ENCODE peak calls at places on chromosomes 5 and 9, in four cellular contexts. P, Z, U and M are unnamed samples.
A peak's percentile ranks its signal among the peaks of the same experiment; 100 is the strongest.

GRCh38 chr9:5767968-5768932 is 64.7 kb downstream of the ERMP1 start:
- DNase-seq in Z (no peak), P (no peak), U (no peak), M (no peak)

GRCh38 chr5:6715758-6716633 is 2.8 kb downstream of the TENT4A start:
- DNase-seq in Z (no peak), U (no peak), P (no peak), M (no peak)

GRCh38 chr9:76216161-76216649 is 178.0 kb downstream of the RFK start:
- DNase-seq in Z (no peak), P (peak; percentile 61), U (no peak), M (no peak)

GRCh38 chr9:23826120-23826629 is at the start of gene ELAVL2:
- DNase-seq in U (no peak), Z (no peak), P (peak; percentile 99), M (peak; percentile 98)

GRCh38 chr9:93108301-93109041 is 12.5 kb downstream of the CARD19 start:
- DNase-seq in U (no peak), Z (peak; percentile 39), P (no peak), M (no peak)

GRCh38 chr9:95305770-95306492 is 11.6 kb downstream of the FANCC start:
- DNase-seq in U (no peak), P (peak; percentile 22), Z (no peak), M (no peak)

GRCh38 chr5:113338628-113339027 is 96.2 kb downstream of the TSSK1B start:
- DNase-seq in Z (no peak), P (no peak), U (no peak), M (no peak)

GRCh38 chr5:147803941-147804717 is 21.6 kb upstream of the JAKMIP2 start:
- DNase-seq in P (no peak), Z (no peak), U (no peak), M (no peak)

GRCh38 chr5:51226420-51226735 is 156.9 kb upstream of the ISL1 start:
- DNase-seq in U (peak; percentile 13), P (no peak), Z (no peak), M (peak; percentile 59)

GRCh38 chr9:127698386-127698785 is 8.4 kb upstream of the CFAP157 start:
- DNase-seq in U (no peak), Z (no peak), P (no peak), M (no peak)

GRCh38 chr5:5421149-5421960 is 1.1 kb upstream of the ICE1 start:
- DNase-seq in U (no peak), Z (peak; percentile 52), P (no peak), M (no peak)

GRCh38 chr9:126793686-126794417 is 11.0 kb upstream of the ZBTB43 start:
- DNase-seq in P (no peak), Z (no peak), U (no peak), M (no peak)

DNA sequence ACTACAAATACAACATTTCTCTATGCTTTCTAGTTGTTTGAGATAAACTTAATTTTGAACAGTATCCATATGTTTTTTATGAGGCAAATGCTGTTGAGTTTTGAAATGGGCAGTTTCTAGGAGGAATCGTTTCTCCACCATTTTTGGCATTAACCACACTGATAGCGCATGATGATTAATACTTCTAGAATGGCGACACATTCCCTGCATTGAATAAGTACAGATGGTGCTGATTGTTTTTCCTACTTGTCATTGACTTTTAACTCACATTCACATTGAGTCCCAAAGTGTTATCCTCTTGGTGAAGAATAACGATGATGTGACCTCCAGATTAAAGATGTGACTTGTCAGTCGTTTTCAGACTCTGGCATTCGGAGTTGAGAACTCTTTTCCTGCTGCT is 6.5 kb upstream of the CCDC192 start:
- DNase-seq in P (no peak), U (no peak), Z (no peak), M (no peak)
- TF ChIP-seq HMGXB4 in P (no peak), U (no peak), Z (no peak), M (no peak)

GRCh38 chr5:117161718-117162386 is 587.2 kb upstream of the SEMA6A start:
- DNase-seq in Z (no peak), P (no peak), U (no peak), M (no peak)

GRCh38 chr5:117165068-117165467 is 590.4 kb upstream of the SEMA6A start:
- DNase-seq in U (no peak), Z (no peak), P (no peak), M (no peak)

DNA sequence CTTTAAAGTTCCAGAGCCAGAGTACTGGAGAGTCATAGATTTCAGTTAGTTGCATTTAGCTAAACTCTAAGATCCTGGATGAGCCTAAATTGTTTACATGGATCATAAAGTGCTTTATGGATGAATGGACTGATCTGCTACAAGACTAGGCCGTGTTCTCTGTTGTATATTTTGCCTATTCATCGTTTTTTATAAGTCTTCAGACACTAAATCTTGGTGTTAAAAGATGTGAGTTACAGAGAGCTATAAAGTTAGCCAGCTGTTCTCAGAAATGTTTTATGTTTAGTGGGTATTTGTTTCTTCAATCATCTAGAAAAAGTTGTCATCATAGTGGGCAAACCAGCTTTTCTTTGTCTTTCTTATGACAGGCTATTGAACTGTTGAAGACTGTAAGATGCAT is 585.7 kb upstream of the SEMA6A start:
- DNase-seq in P (no peak), Z (no peak), U (no peak), M (no peak)
- TF ChIP-seq HMGXB4 in P (no peak), Z (no peak), U (no peak), M (no peak)

DNA sequence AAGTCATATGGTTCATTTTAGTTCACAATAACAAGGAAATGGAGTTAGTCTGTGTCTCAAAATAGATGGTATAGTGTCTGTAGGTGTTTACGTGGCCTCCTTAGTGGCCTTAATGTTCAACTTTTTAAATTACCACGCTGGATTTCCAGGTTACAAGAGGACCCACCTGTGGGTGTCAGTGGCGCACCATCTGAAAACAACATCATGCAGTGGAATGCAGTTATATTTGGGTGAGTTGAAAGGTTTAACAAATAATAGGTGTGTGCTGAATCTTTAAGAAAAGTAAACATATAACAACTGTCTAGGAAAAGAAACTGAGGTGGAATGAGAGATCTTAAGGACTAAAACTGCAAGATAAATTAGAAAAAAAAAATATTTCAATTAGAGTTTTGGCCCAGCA is 2.9 kb downstream of the UBE2B start:
- DNase-seq in Z (no peak), P (peak; percentile 36), U (no peak), M (no peak)
- TF ChIP-seq HMGXB4 in Z (no peak), P (no peak), U (no peak), M (no peak)

DNA sequence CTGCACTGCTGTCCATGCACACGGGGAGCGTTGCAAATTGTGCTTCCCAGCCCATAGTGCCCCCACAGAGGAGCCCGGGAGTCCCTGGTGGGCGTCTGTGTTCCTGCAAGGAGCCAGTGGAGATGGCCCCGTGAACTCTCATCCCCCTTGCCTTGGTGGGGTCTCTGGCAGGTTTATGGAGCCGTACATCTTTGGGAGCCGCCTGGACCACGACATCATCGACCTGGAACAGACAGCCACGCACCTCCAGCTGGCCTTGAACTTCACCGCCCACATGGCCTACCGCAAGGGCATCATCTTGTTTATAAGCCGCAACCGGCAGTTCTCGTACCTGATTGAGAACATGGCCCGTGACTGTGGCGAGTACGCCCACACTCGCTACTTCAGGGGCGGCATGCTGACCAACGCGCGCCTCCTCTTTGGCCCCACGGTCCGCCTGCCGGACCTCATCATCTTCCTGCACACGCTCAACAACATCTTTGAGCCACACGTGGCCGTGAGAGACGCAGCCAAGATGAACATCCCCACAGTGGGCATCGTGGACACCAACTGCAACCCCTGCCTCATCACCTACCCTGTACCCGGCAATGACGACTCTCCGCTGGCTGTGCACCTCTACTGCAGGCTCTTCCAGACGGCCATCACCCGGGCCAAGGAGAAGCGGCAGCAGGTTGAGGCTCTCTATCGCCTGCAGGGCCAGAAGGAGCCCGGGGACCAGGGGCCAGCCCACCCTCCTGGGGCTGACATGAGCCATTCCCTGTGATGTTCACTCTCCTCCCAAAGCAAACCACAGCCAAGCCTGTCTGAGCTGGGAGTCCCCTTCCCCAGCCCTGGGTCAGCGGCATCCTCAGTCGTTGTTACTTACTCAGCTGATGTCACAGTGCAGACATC is 3.1 kb downstream of the MRPS2 start:
- DNase-seq in P (no peak), Z (no peak), U (no peak), M (no peak)
- TF ChIP-seq HMGXB4 in P (no peak), Z (no peak), U (no peak), M (no peak)

DNA sequence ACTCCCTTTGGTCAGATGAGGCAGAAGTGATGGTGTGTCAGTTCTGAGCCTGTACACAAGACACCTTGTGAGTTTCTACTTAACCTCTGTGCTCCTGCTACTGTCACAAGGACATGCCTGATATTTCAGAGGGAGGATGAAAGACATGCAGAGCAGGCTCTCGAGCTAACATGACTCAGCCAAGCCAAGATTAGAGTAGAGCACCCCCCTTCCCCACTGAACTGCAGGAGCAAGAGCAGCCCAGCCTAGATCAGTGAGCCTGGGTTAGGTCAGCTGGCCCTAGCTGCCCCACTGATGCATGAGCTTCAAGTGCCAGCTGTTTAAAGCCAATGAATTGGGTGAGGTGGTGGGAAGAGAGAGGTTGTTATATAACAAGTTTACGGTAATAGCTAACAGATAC is 36.7 kb downstream of the BRINP1 start:
- DNase-seq in P (no peak), U (no peak), Z (no peak), M (no peak)
- TF ChIP-seq HMGXB4 in P (no peak), U (no peak), Z (no peak), M (no peak)

GRCh38 chr9:70607329-70607728 is 192.9 kb upstream of the KLF9 start:
- DNase-seq in P (no peak), U (no peak), Z (no peak), M (no peak)
- TF ChIP-seq HMGXB4 in P (no peak), U (no peak), Z (no peak), M (no peak)

DNA sequence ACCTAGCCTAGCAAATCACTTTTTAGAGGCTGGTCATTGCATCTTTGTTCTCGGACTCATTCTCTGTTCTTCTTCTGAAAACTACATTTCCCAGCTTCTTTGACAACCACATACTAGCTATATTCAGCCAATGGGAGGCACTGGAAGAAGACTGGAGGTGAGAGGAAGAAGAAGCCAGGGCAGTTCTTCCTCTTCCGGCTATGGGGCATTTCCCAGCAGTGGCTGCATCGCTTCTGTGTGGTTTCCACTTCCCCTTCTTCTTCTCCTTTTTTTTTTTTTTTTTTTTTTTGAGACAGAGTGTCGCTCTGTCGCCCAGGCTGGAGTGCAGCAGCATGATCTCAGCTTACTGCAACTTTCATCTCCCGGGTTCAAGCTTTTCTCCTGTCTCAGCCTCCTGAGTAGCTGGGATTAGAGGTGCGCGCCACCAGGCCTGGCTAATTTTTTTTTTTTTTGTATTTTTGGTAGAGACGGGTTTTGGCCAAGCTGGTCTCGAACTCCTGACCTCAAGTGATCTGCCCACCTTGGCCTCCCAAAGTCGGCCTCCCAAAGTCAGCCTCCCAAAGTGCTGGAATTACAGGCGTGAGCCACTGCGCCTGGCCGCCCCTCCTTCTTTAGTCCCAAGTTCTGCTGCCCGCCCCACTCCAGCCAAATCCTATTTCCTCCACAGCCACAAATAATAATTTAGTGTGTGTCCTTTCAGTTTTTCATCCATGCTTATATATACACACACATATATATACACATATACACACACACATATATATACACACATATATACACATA is 6.9 kb upstream of the UBAP1 start:
- DNase-seq in P (no peak), U (no peak), Z (no peak), M (no peak)
- TF ChIP-seq HMGXB4 in P (no peak), U (no peak), Z (no peak), M (no peak)

DNA sequence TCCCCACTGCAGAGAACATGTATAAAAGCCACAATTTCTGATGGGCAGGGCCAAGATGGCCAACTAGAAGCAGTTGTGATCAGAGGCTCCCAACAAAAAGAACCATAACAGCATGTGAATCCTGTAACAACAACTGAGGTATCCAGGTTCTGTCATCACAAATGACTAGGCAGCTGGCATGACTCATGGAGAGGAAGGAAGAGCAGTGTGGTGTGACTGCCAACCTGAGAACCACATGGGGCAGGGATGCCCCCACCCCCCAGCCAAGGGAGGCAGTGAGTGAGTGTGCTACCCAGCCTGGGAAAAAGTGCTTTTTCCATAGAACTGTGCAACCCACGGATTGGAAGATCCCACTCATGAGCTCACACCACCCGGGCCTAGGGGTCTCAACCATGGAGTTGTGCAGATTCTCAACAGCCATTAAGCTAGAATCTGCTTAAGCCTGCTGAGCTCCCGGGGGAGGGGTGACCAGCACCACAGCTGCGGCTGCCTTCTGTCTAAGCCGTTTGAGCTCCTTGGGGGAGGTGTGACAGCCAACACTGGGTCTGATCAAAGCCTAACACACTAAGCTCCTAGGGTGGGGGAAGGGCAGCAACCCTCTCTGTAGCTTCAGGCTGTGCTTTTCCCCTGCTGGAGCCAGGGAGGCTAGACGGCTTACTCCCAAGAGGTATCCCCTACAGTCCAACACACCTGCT is 80.1 kb upstream of the DMAC1 start:
- DNase-seq in Z (no peak), U (no peak), P (no peak), M (peak; percentile 44)
- TF ChIP-seq HMGXB4 in Z (no peak), U (no peak), P (no peak), M (no peak)